ENCODE peak calls at places on chromosomes 12 and 14, in nine cellular contexts. Z is LoVo; L is astrocyte of the spinal cord; H is cardiac fibroblast; X is suprapubic skin; V is stimulated activated CD4-positive, alpha-beta T cell treated with anti-CD3 and anti-CD28 coated beads, TNF-alpha, amount 100 ng/mL, for 48 hours; U is right lobe of liver; M is NCI-H774; G is mammary epithelial cell. R is an unnamed sample.

GRCh38 chr12:49662998-49663843 is 39.9 kb downstream of the PRPF40B start:
- DNase-seq in M (peak), V (peak), L (peak), U (peak), H (peak), X (no peak), Z (no peak), G (peak), R (peak)

GRCh38 chr14:39102265-39102968 is 618 bp downstream of the SEC23A start:
- DNase-seq in L (peak), U (no peak), X (no peak), M (no peak), G (peak), H (peak), Z (peak), V (peak), R (peak)

GRCh38 chr12:56720696-56721615 is 4.1 kb downstream of the NACA start:
- DNase-seq in H (no peak), M (no peak), Z (no peak), L (no peak), U (no peak), X (no peak), V (no peak), G (no peak), R (no peak)

GRCh38 chr14:67680121-67680602 is 5.7 kb upstream of the VTI1B start:
- DNase-seq in V (no peak), G (peak), X (no peak), L (peak), H (peak), Z (no peak), U (no peak), M (no peak), R (peak)

GRCh38 chr14:104784846-104785707 is 10.5 kb downstream of the AKT1 start:
- DNase-seq in V (no peak), G (no peak), M (no peak), Z (no peak), U (no peak), X (no peak), H (no peak), L (no peak), R (no peak)

GRCh38 chr14:96297000-96297399 is 41.0 kb downstream of the BDKRB1 start:
- DNase-seq in U (no peak), X (no peak), V (no peak), G (no peak), Z (peak), L (peak), M (no peak), H (peak), R (no peak)

GRCh38 chr14:102545461-102546265 is 36.1 kb upstream of the ANKRD9 start:
- DNase-seq in Z (no peak), V (no peak), X (no peak), L (no peak), G (no peak), M (no peak), H (peak), U (no peak), R (no peak)

GRCh38 chr14:70905316-70905715 is 1.9 kb upstream of the PCNX1 start:
- DNase-seq in Z (no peak), H (peak), U (no peak), L (no peak), M (no peak), G (no peak), V (no peak), X (no peak), R (no peak)

GRCh38 chr12:67268896-67269631 is at the start of gene CAND1:
- DNase-seq in X (peak), G (peak), M (peak), Z (peak), U (peak), V (peak), H (peak), L (peak), R (peak)

GRCh38 chr12:10810068-10810467 is at the start of gene TAS2R9:
- DNase-seq in L (no peak), U (no peak), Z (no peak), V (no peak), X (no peak), G (no peak), H (no peak), M (no peak), R (no peak)

GRCh38 chr12:22535478-22535877 is 8.9 kb downstream of the C2CD5 start:
- DNase-seq in Z (no peak), L (no peak), G (no peak), V (no peak), H (no peak), M (no peak), X (no peak), U (no peak), R (no peak)

GRCh38 chr12:50187084-50187900 is 20.1 kb upstream of the CERS5 start:
- DNase-seq in L (peak), Z (no peak), G (peak), M (no peak), X (no peak), U (no peak), V (no peak), H (peak), R (peak)

GRCh38 chr12:120047072-120047471 is 58.0 kb downstream of the BICDL1 start:
- DNase-seq in H (no peak), V (no peak), Z (no peak), U (no peak), G (no peak), M (no peak), X (no peak), L (no peak), R (no peak)

GRCh38 chr14:81172353-81172752 is 48.4 kb downstream of the GTF2A1 start:
- DNase-seq in X (no peak), L (no peak), V (no peak), G (no peak), U (no peak), H (no peak), M (no peak), Z (no peak), R (no peak)

GRCh38 chr14:103528158-103528511 is 861 bp upstream of the TRMT61A start:
- DNase-seq in V (no peak), M (no peak), L (no peak), G (no peak), H (peak), X (no peak), U (no peak), Z (no peak), R (no peak)

GRCh38 chr14:76901171-76902055 is 75.2 kb downstream of the LRRC74A start:
- DNase-seq in H (peak), L (no peak), M (no peak), V (no peak), Z (no peak), U (no peak), X (no peak), G (peak), R (no peak)

GRCh38 chr14:102516531-102517411 is 7.2 kb upstream of the ANKRD9 start:
- DNase-seq in M (peak), G (peak), U (peak), H (no peak), V (no peak), X (no peak), Z (peak), L (peak), R (no peak)

GRCh38 chr14:85565862-85566296 is 35.9 kb downstream of the FLRT2 start:
- DNase-seq in V (no peak), H (peak), G (peak), L (peak), Z (no peak), X (no peak), M (no peak), U (no peak), R (peak)

GRCh38 chr12:49959570-49960473 is 1.9 kb upstream of the AQP5 start:
- DNase-seq in Z (peak), X (no peak), G (peak), M (no peak), L (peak), U (peak), V (no peak), H (peak), R (no peak)

GRCh38 chr12:15334225-15334624 is 11.9 kb downstream of the PTPRO start:
- DNase-seq in H (no peak), X (no peak), U (no peak), M (no peak), V (no peak), G (peak), Z (no peak), L (no peak), R (no peak)

GRCh38 chr14:36091096-36091495 is 85.4 kb downstream of the PTCSC3 start:
- DNase-seq in G (peak), H (peak), V (no peak), M (peak), Z (peak), U (no peak), X (no peak), L (peak), R (peak)

GRCh38 chr14:59214702-59215302 is 26.3 kb downstream of the DAAM1 start:
- DNase-seq in H (no peak), M (no peak), V (no peak), Z (no peak), U (no peak), G (no peak), X (no peak), L (no peak), R (no peak)

GRCh38 chr14:63633801-63634200 is 7.9 kb downstream of the WDR89 start:
- DNase-seq in V (no peak), X (no peak), L (no peak), U (no peak), Z (no peak), G (no peak), M (no peak), H (peak), R (no peak)

GRCh38 chr14:100246809-100247428 is 8.0 kb downstream of the YY1 start:
- DNase-seq in M (peak), U (no peak), V (no peak), L (peak), H (peak), G (peak), X (no peak), Z (peak), R (no peak)

GRCh38 chr14:95299271-95299670 is 20.4 kb downstream of the CLMN start:
- DNase-seq in M (peak), Z (no peak), V (no peak), L (no peak), X (no peak), H (no peak), G (no peak), U (no peak), R (no peak)

GRCh38 chr12:131204416-131205311 is 251.0 kb downstream of the ADGRD1 start:
- DNase-seq in X (no peak), Z (no peak), U (no peak), H (no peak), M (no peak), G (no peak), V (no peak), L (no peak), R (no peak)

GRCh38 chr12:80170915-80171314 is 71.6 kb downstream of the OTOGL start:
- DNase-seq in Z (no peak), G (no peak), V (no peak), X (no peak), L (no peak), U (no peak), H (no peak), M (no peak), R (no peak)

GRCh38 chr12:31752450-31752849 is 23.6 kb upstream of the AMN1 start:
- DNase-seq in U (no peak), Z (no peak), M (no peak), L (no peak), X (no peak), V (no peak), G (no peak), H (no peak), R (no peak)

GRCh38 chr14:36183402-36183801 is 6.9 kb upstream of the PTCSC3 start:
- DNase-seq in L (no peak), X (no peak), M (no peak), Z (no peak), H (no peak), V (no peak), U (no peak), G (no peak), R (no peak)

GRCh38 chr12:39378346-39378745 is 64.6 kb downstream of the KIF21A start:
- DNase-seq in X (no peak), V (no peak), U (no peak), G (no peak), H (peak), Z (no peak), M (no peak), L (no peak), R (no peak)

GRCh38 chr14:82385043-82385442 is 851.4 kb upstream of the SEL1L start:
- DNase-seq in M (no peak), V (no peak), X (no peak), L (no peak), U (no peak), H (no peak), Z (peak), G (no peak), R (no peak)

GRCh38 chr12:98154850-98155249 is 360.5 kb upstream of the TMPO start:
- DNase-seq in X (no peak), L (peak), V (no peak), H (peak), U (no peak), G (peak), Z (peak), M (peak), R (no peak)

GRCh38 chr12:46468159-46468558 is 95.6 kb upstream of the SLC38A2 start:
- DNase-seq in U (no peak), M (no peak), H (peak), V (no peak), X (no peak), G (no peak), L (peak), Z (no peak), R (no peak)

GRCh38 chr12:108611884-108612415 is 14.1 kb upstream of the TMEM119 start:
- DNase-seq in Z (no peak), V (no peak), L (peak), H (peak), X (no peak), U (no peak), G (peak), M (no peak), R (peak)

GRCh38 chr14:52380294-52380693 is 66.2 kb downstream of the PTGER2 start:
- DNase-seq in M (no peak), X (no peak), H (peak), Z (no peak), G (peak), U (no peak), V (no peak), L (peak), R (no peak)

GRCh38 chr12:71517145-71517846 is 77.7 kb downstream of the LGR5 start:
- DNase-seq in U (no peak), G (no peak), Z (no peak), M (no peak), L (no peak), H (no peak), V (no peak), X (no peak), R (no peak)

GRCh38 chr12:56709759-56710376 is 15.2 kb downstream of the NACA start:
- DNase-seq in U (no peak), L (no peak), G (no peak), V (no peak), Z (no peak), X (no peak), H (no peak), M (no peak), R (no peak)

GRCh38 chr14:96038558-96038919 is 623 bp upstream of the C14orf132 start:
- DNase-seq in M (no peak), H (no peak), V (no peak), L (no peak), X (no peak), Z (no peak), G (peak), U (no peak), R (no peak)

GRCh38 chr14:38731962-38732361 is 371.1 kb downstream of the SEC23A start:
- DNase-seq in U (no peak), Z (no peak), X (no peak), L (no peak), M (no peak), V (no peak), H (no peak), G (no peak), R (no peak)